ENCODE peak calls at places on chromosomes 2 and 18, in nine cellular contexts. Q is stimulated activated CD8-positive, alpha-beta memory T cell treated with anti-CD3 and anti-CD28 coated beads, Interleukin-2, amount 100 ng/mL, for 1 hour; V is activated CD4-positive, alpha-beta T cell treated with anti-CD3 and anti-CD28 coated beads, Interleukin-2, amount 10 ng/mL, durations not matched to agents 7 days and 5 days; I is EH; J is fibroblast of villous mesenchyme; P is coronary artery; H is AG04450; S is stimulated activated CD4-positive, alpha-beta T cell treated with anti-CD3 and anti-CD28 coated beads, Interleukin-12 subunit alpha, Interleukin-12 subunit beta, amount 100 ng/mL, for 48 hours; B is NCI-H774. E is an unnamed sample.
A peak's percentile ranks its signal among the peaks of the same experiment; 100 is the strongest.

GRCh38 chr2:223744580-223744979 is 92.8 kb downstream of the AP1S3 start:
- DNase-seq in Q (no peak), V (no peak), I (peak; percentile 35), J (peak; percentile 91), P (no peak), H (no peak), S (no peak), B (no peak), E (peak; percentile 74)

GRCh38 chr2:163736433-163737168 is 793 bp upstream of the FIGN start:
- DNase-seq in Q (no peak), V (no peak), I (peak; percentile 32), J (peak; percentile 29), P (no peak), H (no peak), S (no peak), B (peak; percentile 27), E (peak; percentile 45)

GRCh38 chr2:48187503-48187902 is 281.2 kb upstream of the FBXO11 start:
- DNase-seq in Q (no peak), V (no peak), I (no peak), J (no peak), P (no peak), H (no peak), S (no peak), B (no peak), E (no peak)

GRCh38 chr2:106956416-106956815 is 70.4 kb upstream of the ST6GAL2 start:
- DNase-seq in Q (no peak), V (no peak), I (peak; percentile 49), J (no peak), P (no peak), H (no peak), S (no peak), B (no peak), E (no peak)

GRCh38 chr2:233353769-233354499 is at the start of gene DGKD:
- DNase-seq in Q (peak; percentile 65), V (peak; percentile 69), I (peak; percentile 55), J (peak; percentile 41), P (no peak), H (no peak), S (peak; percentile 39), B (peak; percentile 42), E (peak; percentile 59)

GRCh38 chr2:221571391-221572179 is 519 bp downstream of the EPHA4 start:
- DNase-seq in Q (no peak), V (peak; percentile 53), I (peak; percentile 56), J (peak; percentile 23), P (peak; percentile 77), H (no peak), S (no peak), B (peak; percentile 23), E (peak; percentile 34)

GRCh38 chr18:60549338-60549960 is 176.9 kb upstream of the MC4R start:
- DNase-seq in Q (no peak), V (peak; percentile 34), I (peak; percentile 69), J (peak; percentile 79), P (no peak), H (peak; percentile 51), S (no peak), B (peak; percentile 74), E (peak; percentile 85)

GRCh38 chr2:61689526-61689925 is 151.4 kb upstream of the XPO1 start:
- DNase-seq in Q (no peak), V (no peak), I (peak; percentile 33), J (peak; percentile 51), P (no peak), H (no peak), S (no peak), B (no peak), E (peak; percentile 60)

GRCh38 chr2:26095758-26096157 is 61.9 kb downstream of the RAB10 start:
- DNase-seq in Q (no peak), V (no peak), I (no peak), J (no peak), P (no peak), H (no peak), S (no peak), B (no peak), E (no peak)

GRCh38 chr2:182522930-182523541 is 96.2 kb upstream of the PDE1A start:
- DNase-seq in Q (no peak), V (no peak), I (no peak), J (no peak), P (no peak), H (no peak), S (no peak), B (peak; percentile 33), E (peak; percentile 9)

GRCh38 chr18:70576281-70577022 is 287.6 kb downstream of the SOCS6 start:
- DNase-seq in Q (no peak), V (no peak), I (no peak), J (no peak), P (no peak), H (no peak), S (no peak), B (no peak), E (no peak)

GRCh38 chr2:105397025-105397722 is 1.7 kb downstream of the FHL2 start:
- DNase-seq in Q (no peak), V (no peak), I (peak; percentile 54), J (peak; percentile 49), P (no peak), H (no peak), S (no peak), B (no peak), E (no peak)

GRCh38 chr2:217609952-217610351 is 392.8 kb downstream of the TNS1 start:
- DNase-seq in Q (no peak), V (no peak), I (no peak), J (no peak), P (no peak), H (no peak), S (no peak), B (peak; percentile 94), E (no peak)

GRCh38 chr2:241014224-241014623 is 15.8 kb downstream of the SNED1 start:
- DNase-seq in Q (no peak), V (peak; percentile 3), I (no peak), J (no peak), P (no peak), H (no peak), S (no peak), B (no peak), E (no peak)

GRCh38 chr2:3483227-3483985 is 35.9 kb downstream of the ADI1 start:
- DNase-seq in Q (no peak), V (no peak), I (peak; percentile 13), J (peak; percentile 81), P (no peak), H (peak; percentile 89), S (no peak), B (no peak), E (peak; percentile 88)

GRCh38 chr18:32701288-32701687 is 71.5 kb downstream of the KLHL14 start:
- DNase-seq in Q (no peak), V (no peak), I (no peak), J (no peak), P (no peak), H (no peak), S (no peak), B (no peak), E (no peak)

GRCh38 chr2:179936654-179937053 is 70.4 kb downstream of the CWC22 start:
- DNase-seq in Q (no peak), V (peak; percentile 42), I (peak; percentile 21), J (peak; percentile 17), P (no peak), H (no peak), S (no peak), B (no peak), E (peak; percentile 46)

GRCh38 chr2:102240640-102241370 is 54.0 kb downstream of the IL1RL2 start:
- DNase-seq in Q (peak; percentile 77), V (peak; percentile 87), I (peak; percentile 96), J (peak; percentile 100), P (peak; percentile 93), H (peak; percentile 86), S (peak; percentile 81), B (peak; percentile 45), E (peak; percentile 99)

GRCh38 chr2:221943078-221943810 is 355.6 kb downstream of the PAX3 start:
- DNase-seq in Q (no peak), V (no peak), I (peak; percentile 58), J (peak; percentile 1), P (peak; percentile 74), H (no peak), S (no peak), B (no peak), E (peak; percentile 71)

GRCh38 chr2:152467677-152468406 is 132.9 kb downstream of the FMNL2 start:
- DNase-seq in Q (no peak), V (no peak), I (no peak), J (no peak), P (no peak), H (no peak), S (no peak), B (no peak), E (no peak)

GRCh38 chr2:111701266-111701665 is 182.7 kb downstream of the ANAPC1 start:
- DNase-seq in Q (no peak), V (no peak), I (peak; percentile 27), J (no peak), P (no peak), H (no peak), S (no peak), B (no peak), E (no peak)

GRCh38 chr2:145110668-145111067 is 590.7 kb upstream of the ZEB2 start:
- DNase-seq in Q (no peak), V (no peak), I (peak; percentile 89), J (no peak), P (no peak), H (no peak), S (no peak), B (no peak), E (no peak)

GRCh38 chr2:210309546-210310233 is 5.3 kb downstream of the MYL1 start:
- DNase-seq in Q (no peak), V (no peak), I (no peak), J (no peak), P (no peak), H (no peak), S (no peak), B (no peak), E (no peak)

GRCh38 chr18:52409732-52410131 is 69.7 kb downstream of the DCC start:
- DNase-seq in Q (no peak), V (no peak), I (no peak), J (no peak), P (no peak), H (no peak), S (no peak), B (no peak), E (no peak)

GRCh38 chr2:45923701-45924100 is 272.2 kb downstream of the PRKCE start:
- DNase-seq in Q (no peak), V (no peak), I (no peak), J (no peak), P (no peak), H (no peak), S (no peak), B (no peak), E (no peak)

GRCh38 chr2:74507926-74508520 is 528 bp upstream of the PCGF1 start:
- DNase-seq in Q (no peak), V (peak; percentile 18), I (peak; percentile 85), J (peak; percentile 42), P (no peak), H (no peak), S (no peak), B (peak; percentile 28), E (peak; percentile 41)

GRCh38 chr2:170929686-170930050 is 615 bp downstream of the GORASP2 start:
- DNase-seq in Q (peak; percentile 6), V (peak; percentile 48), I (peak; percentile 44), J (peak; percentile 58), P (peak; percentile 77), H (no peak), S (peak; percentile 16), B (peak; percentile 49), E (peak; percentile 28)

GRCh38 chr18:79465392-79465991 is 69.8 kb downstream of the NFATC1 start:
- DNase-seq in Q (no peak), V (no peak), I (no peak), J (peak; percentile 26), P (no peak), H (no peak), S (no peak), B (no peak), E (no peak)

GRCh38 chr2:104378853-104379374 is 475.0 kb upstream of the POU3F3 start:
- DNase-seq in Q (no peak), V (peak; percentile 33), I (no peak), J (no peak), P (no peak), H (no peak), S (no peak), B (peak; percentile 26), E (no peak)

GRCh38 chr2:102356381-102356712 is 751 bp downstream of the IL18R1 start:
- DNase-seq in Q (no peak), V (no peak), I (no peak), J (no peak), P (no peak), H (no peak), S (no peak), B (no peak), E (no peak)

GRCh38 chr2:161238264-161238558 is 70.0 kb upstream of the PSMD14 start:
- DNase-seq in Q (no peak), V (no peak), I (no peak), J (no peak), P (no peak), H (no peak), S (no peak), B (no peak), E (no peak)